ENCODE peak calls at places on chromosomes 2 and 18, in seven cellular contexts. B, S, O, Q, M, V and K are unnamed samples.

GRCh38 chr2:226797989-226798421 is 1.6 kb downstream of the IRS1 start:
- DNase-seq in S (no peak), B (peak; percentile 67), Q (no peak), V (no peak), M (peak; percentile 56), O (no peak), K (peak; percentile 77)

GRCh38 chr2:220127857-220128256 is 500.4 kb downstream of the SLC4A3 start:
- DNase-seq in M (no peak), S (no peak), O (no peak), V (no peak), Q (no peak), B (no peak), K (no peak)

GRCh38 chr2:144707927-144708326 is 188.0 kb upstream of the ZEB2 start:
- DNase-seq in V (no peak), M (peak; percentile 24), O (no peak), S (no peak), Q (no peak), B (no peak), K (no peak)

GRCh38 chr2:10132043-10132575 is 9.6 kb downstream of the RRM2 start:
- DNase-seq in Q (no peak), V (no peak), S (no peak), B (no peak), O (no peak), M (no peak), K (no peak)

GRCh38 chr2:223997938-223998337 is 40.7 kb downstream of the MRPL44 start:
- DNase-seq in V (no peak), M (peak; percentile 30), B (no peak), O (no peak), Q (no peak), S (no peak), K (no peak)

GRCh38 chr2:205563646-205564045 is 118.7 kb upstream of the NRP2 start:
- DNase-seq in B (peak; percentile 64), V (no peak), S (peak; percentile 26), Q (peak; percentile 84), M (no peak), O (no peak), K (no peak)

GRCh38 chr2:237894986-237895543 is 35.6 kb downstream of the RAMP1 start:
- DNase-seq in S (no peak), M (no peak), O (no peak), B (no peak), Q (no peak), V (no peak), K (peak; percentile 49)

GRCh38 chr2:38751043-38751846 is at the start of gene SRSF7:
- DNase-seq in Q (peak; percentile 99), M (peak; percentile 99), O (peak; percentile 93), B (peak; percentile 97), S (peak; percentile 98), V (peak; percentile 99), K (peak; percentile 99)

GRCh38 chr2:232941912-232942595 is 71.0 kb downstream of the NGEF start:
- DNase-seq in O (no peak), B (no peak), V (no peak), Q (no peak), M (no peak), S (no peak), K (no peak)

GRCh38 chr2:109238580-109238979 is 109.6 kb downstream of the SH3RF3 start:
- DNase-seq in Q (no peak), B (peak; percentile 82), M (peak; percentile 95), S (no peak), O (no peak), V (peak; percentile 34), K (peak; percentile 89)

GRCh38 chr2:216849987-216850386 is 9.9 kb downstream of the TNP1 start:
- DNase-seq in M (no peak), V (peak; percentile 30), B (peak; percentile 82), S (no peak), Q (no peak), O (no peak), K (peak; percentile 83)

GRCh38 chr2:96839288-96839874 is 4.4 kb downstream of the ANKRD23 start:
- DNase-seq in S (no peak), B (peak; percentile 81), M (no peak), V (no peak), Q (peak; percentile 71), O (peak; percentile 74), K (peak; percentile 88)

GRCh38 chr2:58042486-58042970 is 4.1 kb upstream of the VRK2 start:
- DNase-seq in B (no peak), S (peak; percentile 19), Q (no peak), O (no peak), V (no peak), M (peak; percentile 89), K (no peak)

GRCh38 chr2:239400000-239400831 is 604 bp downstream of the HDAC4 start:
- DNase-seq in O (no peak), V (no peak), Q (peak; percentile 47), B (no peak), S (peak; percentile 61), M (peak; percentile 36), K (peak; percentile 74)

GRCh38 chr2:200000444-200001163 is 45.2 kb downstream of the MAIP1 start:
- DNase-seq in O (no peak), S (no peak), B (no peak), V (no peak), Q (no peak), M (no peak), K (no peak)

GRCh38 chr2:98769784-98770183 is 38.9 kb upstream of the MGAT4A start:
- DNase-seq in V (no peak), Q (no peak), B (no peak), O (peak; percentile 45), S (no peak), M (no peak), K (no peak)

GRCh38 chr18:33839452-33840225 is 261.6 kb downstream of the ASXL3 start:
- DNase-seq in S (peak; percentile 46), Q (no peak), V (no peak), O (no peak), B (no peak), M (peak; percentile 48), K (peak; percentile 59)

GRCh38 chr2:16012626-16013501 is 72.5 kb downstream of the MYCN start:
- DNase-seq in M (no peak), V (no peak), S (no peak), B (no peak), O (no peak), Q (peak; percentile 70), K (no peak)

GRCh38 chr18:10440874-10441273 is 13.6 kb upstream of the APCDD1 start:
- DNase-seq in S (no peak), B (no peak), M (no peak), Q (no peak), V (no peak), O (no peak), K (no peak)

GRCh38 chr2:187126247-187127005 is 277.5 kb upstream of the ZSWIM2 start:
- DNase-seq in B (no peak), O (no peak), Q (no peak), M (no peak), V (no peak), S (no peak), K (no peak)

GRCh38 chr2:226125151-226125550 is 674.5 kb downstream of the IRS1 start:
- DNase-seq in M (no peak), S (no peak), B (no peak), O (no peak), V (no peak), Q (no peak), K (no peak)

GRCh38 chr2:21261591-21261990 is 137.8 kb downstream of the TDRD15 start:
- DNase-seq in M (no peak), B (no peak), S (no peak), O (no peak), Q (no peak), V (no peak), K (no peak)
- H3K4me1 ChIP-seq in M (no peaks in the 10 kb centered on the region), B (peaks cover 3% of the 10 kb centered on the region), S (peaks cover 55% of the 10 kb centered on the region), O (no peaks in the 10 kb centered on the region), Q (peaks cover 15% of the 10 kb centered on the region), V (no peaks in the 10 kb centered on the region), K (no peaks in the 10 kb centered on the region)

DNA sequence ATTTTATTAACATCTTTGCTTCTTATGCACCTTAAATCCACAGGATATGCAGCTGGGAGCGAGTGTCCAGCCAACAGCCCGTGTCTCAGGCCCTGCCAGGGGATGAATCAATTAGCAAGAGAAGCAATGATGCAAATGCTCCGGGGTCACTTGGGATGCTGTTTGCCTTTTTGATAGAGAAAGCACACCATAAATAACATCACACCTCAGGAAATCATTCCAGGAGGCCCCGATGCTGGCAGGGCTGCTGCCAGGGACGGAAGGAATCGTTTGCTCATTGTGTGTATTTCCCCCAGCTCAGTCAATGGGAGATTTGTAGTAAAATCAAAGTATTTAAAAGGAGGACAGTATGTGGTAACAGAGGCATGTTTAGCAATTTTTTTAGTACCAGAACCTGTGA is 393.9 kb upstream of the HNRNPA3 start:
- DNase-seq in B (no peak), Q (no peak), M (no peak), O (no peak), V (no peak), S (no peak), K (no peak)
- H3K4me3 ChIP-seq in B (no peak overlapping the region), Q (no peak overlapping the region), M (no peak overlapping the region), O (no peak overlapping the region), V (no peak overlapping the region), S (no peak overlapping the region), K (no peak overlapping the region)

GRCh38 chr18:8260847-8261246 is 348.4 kb upstream of the RAB12 start:
- DNase-seq in V (no peak), Q (no peak), M (no peak), B (no peak), O (no peak), S (no peak), K (no peak)

GRCh38 chr18:8262221-8262620 is 347.0 kb upstream of the RAB12 start:
- DNase-seq in Q (no peak), B (no peak), V (no peak), S (peak; percentile 36), O (no peak), M (no peak), K (no peak)

GRCh38 chr18:8261651-8262091 is 347.6 kb upstream of the RAB12 start:
- DNase-seq in S (peak; percentile 67), B (no peak), V (no peak), Q (no peak), M (no peak), O (no peak), K (no peak)

GRCh38 chr18:8260319-8260718 is 348.9 kb upstream of the RAB12 start:
- DNase-seq in O (no peak), M (peak; percentile 11), B (no peak), V (no peak), S (no peak), Q (peak; percentile 65), K (no peak)

GRCh38 chr18:8264861-8265411 is 344.3 kb upstream of the RAB12 start:
- DNase-seq in B (no peak), M (peak; percentile 7), Q (no peak), S (peak; percentile 57), O (no peak), V (no peak), K (no peak)
- H3K27ac ChIP-seq in B (no peak overlapping the region), M (no peak overlapping the region), Q (peak overlapping the region; percentile 36), S (no peak overlapping the region), O (no peak overlapping the region), V (no peak overlapping the region), K (no peak overlapping the region)

GRCh38 chr2:28273751-28274150 is 118.9 kb upstream of the FOSL2 start:
- DNase-seq in V (no peak), M (no peak), S (no peak), B (no peak), Q (no peak), O (no peak), K (no peak)
- H3K4me1 ChIP-seq in V (peaks cover 13% of the 10 kb centered on the region), M (peaks cover 26% of the 10 kb centered on the region), S (peaks cover 21% of the 10 kb centered on the region), B (peaks cover 64% of the 10 kb centered on the region), Q (peaks cover 16% of the 10 kb centered on the region), O (peaks cover 4% of the 10 kb centered on the region), K (peaks cover 13% of the 10 kb centered on the region)